ENCODE peak calls at places on chromosomes 11 and 22, in nine cellular contexts. A, X, J, Z, N, B, C, T and Y are unnamed samples. For H3K4me1, the result is how much of the 10 kb centered on the place peaks cover.

GRCh38 chr11:1659478-1659877 is 29.9 kb downstream of the KRTAP5-5 start:
- DNase-seq in A (no peak), X (no peak), J (no peak), Z (no peak), N (no peak), B (no peak), C (peak), T (no peak), Y (no peak)

GRCh38 chr11:66450610-66451009 is 12.0 kb upstream of the MRPL11 start:
- DNase-seq in A (no peak), X (no peak), J (no peak), Z (no peak), N (no peak), B (no peak), C (no peak), T (no peak), Y (no peak)

GRCh38 chr22:20204821-20205220 is 54.0 kb upstream of the CCDC188 start:
- DNase-seq in A (no peak), X (no peak), J (no peak), Z (no peak), N (peak), B (no peak), C (no peak), T (no peak), Y (no peak)

GRCh38 chr22:31124290-31124689 is 1.5 kb downstream of the INPP5J start:
- DNase-seq in A (no peak), X (no peak), J (no peak), Z (no peak), N (no peak), B (no peak), C (no peak), T (no peak), Y (no peak)

GRCh38 chr11:64428685-64429084 is 69.7 kb downstream of the RPS6KA4 start:
- DNase-seq in A (no peak), X (no peak), J (no peak), Z (no peak), N (no peak), B (no peak), C (no peak), T (no peak), Y (no peak)

GRCh38 chr11:36564376-36565032 is 3.3 kb upstream of the RAG1 start:
- DNase-seq in A (peak), X (peak), J (no peak), Z (peak), N (peak), B (peak), C (peak), T (no peak), Y (peak)

GRCh38 chr11:60927061-60927592 is 2.9 kb downstream of the TMEM132A start:
- DNase-seq in A (no peak), X (no peak), J (no peak), Z (no peak), N (no peak), B (no peak), C (no peak), T (no peak), Y (no peak)

GRCh38 chr11:130029137-130029536 is 26.5 kb upstream of the PRDM10 start:
- DNase-seq in A (no peak), X (no peak), J (no peak), Z (no peak), N (no peak), B (no peak), C (no peak), T (no peak), Y (no peak)

GRCh38 chr11:33778682-33779081 is 4.4 kb upstream of the FBXO3 start:
- DNase-seq in A (peak), X (no peak), J (no peak), Z (peak), N (peak), B (no peak), C (peak), T (no peak), Y (no peak)

GRCh38 chr11:19821412-19821875 is 108.8 kb downstream of the NAV2 start:
- DNase-seq in A (no peak), X (no peak), J (no peak), Z (no peak), N (no peak), B (no peak), C (no peak), T (no peak), Y (no peak)

GRCh38 chr11:70445605-70446004 is 47.3 kb downstream of the CTTN start:
- DNase-seq in A (no peak), X (no peak), J (no peak), Z (peak), N (no peak), B (no peak), C (no peak), T (no peak), Y (no peak)

GRCh38 chr11:58685973-58686720 is 45.6 kb downstream of the GLYAT start:
- DNase-seq in A (no peak), X (no peak), J (no peak), Z (no peak), N (no peak), B (no peak), C (no peak), T (no peak), Y (no peak)

GRCh38 chr22:43226368-43226979 is 39.5 kb upstream of the TTLL12 start:
- DNase-seq in A (peak), X (no peak), J (no peak), Z (peak), N (peak), B (peak), C (peak), T (no peak), Y (no peak)

GRCh38 chr11:7060828-7061227 is 28.0 kb upstream of the RBMXL2 start:
- DNase-seq in A (peak), X (peak), J (no peak), Z (peak), N (peak), B (no peak), C (no peak), T (no peak), Y (no peak)

GRCh38 chr11:64760759-64761417 is 1.1 kb upstream of the PYGM start:
- DNase-seq in A (no peak), X (no peak), J (no peak), Z (no peak), N (no peak), B (no peak), C (peak), T (no peak), Y (no peak)

GRCh38 chr11:78656984-78657383 is 82.3 kb upstream of the NARS2 start:
- DNase-seq in A (no peak), X (no peak), J (no peak), Z (no peak), N (no peak), B (peak), C (no peak), T (no peak), Y (no peak)

GRCh38 chr11:69635804-69636511 is 5.0 kb upstream of the CCND1 start:
- DNase-seq in A (no peak), X (no peak), J (no peak), Z (no peak), N (no peak), B (no peak), C (peak), T (no peak), Y (no peak)

GRCh38 chr22:26713823-26714449 is 56.5 kb downstream of the MIAT start:
- DNase-seq in A (peak), X (peak), J (no peak), Z (no peak), N (peak), B (no peak), C (no peak), T (no peak), Y (no peak)

GRCh38 chr11:132898676-132899075 is 633.6 kb downstream of the OPCML start:
- DNase-seq in A (no peak), X (no peak), J (no peak), Z (peak), N (no peak), B (no peak), C (no peak), T (no peak), Y (no peak)

GRCh38 chr11:77259681-77260080 is 41.8 kb downstream of the GDPD4 start:
- DNase-seq in A (peak), X (no peak), J (no peak), Z (peak), N (peak), B (no peak), C (no peak), T (no peak), Y (no peak)

GRCh38 chr11:107898270-107898669 is 30.0 kb upstream of the RAB39A start:
- DNase-seq in A (peak), X (no peak), J (no peak), Z (peak), N (peak), B (no peak), C (peak), T (no peak), Y (no peak)

GRCh38 chr22:28742562-28742962 is 723 bp downstream of the HSCB start:
- DNase-seq in A (no peak), X (no peak), J (no peak), Z (no peak), N (no peak), B (no peak), C (no peak), T (no peak), Y (no peak)

GRCh38 chr11:130068986-130069683 is 559 bp upstream of the APLP2 start:
- DNase-seq in A (peak), X (peak), J (peak), Z (peak), N (peak), B (no peak), C (no peak), T (peak), Y (peak)

GRCh38 chr22:49320714-49321476 is 506.8 kb downstream of the BRD1 start:
- DNase-seq in A (no peak), X (no peak), J (no peak), Z (no peak), N (no peak), B (peak), C (no peak), T (no peak), Y (no peak)

GRCh38 chr11:86510097-86510496 is 135.4 kb downstream of the CCDC81 start:
- DNase-seq in A (no peak), X (no peak), J (no peak), Z (no peak), N (no peak), B (no peak), C (no peak), T (no peak), Y (no peak)

GRCh38 chr11:86509579-86509978 is 134.9 kb downstream of the CCDC81 start:
- DNase-seq in A (no peak), X (no peak), J (no peak), Z (no peak), N (no peak), B (no peak), C (no peak), T (no peak), Y (no peak)

GRCh38 chr11:86511086-86511551 is 136.4 kb downstream of the CCDC81 start:
- DNase-seq in A (peak), X (no peak), J (no peak), Z (peak), N (peak), B (no peak), C (no peak), T (no peak), Y (no peak)

GRCh38 chr11:86510674-86511073 is 136.0 kb downstream of the CCDC81 start:
- DNase-seq in A (no peak), X (no peak), J (no peak), Z (no peak), N (no peak), B (no peak), C (no peak), T (no peak), Y (no peak)

GRCh38 chr11:86508604-86509471 is 134.2 kb downstream of the CCDC81 start:
- DNase-seq in A (no peak), X (no peak), J (no peak), Z (peak), N (peak), B (no peak), C (no peak), T (no peak), Y (no peak)
- H3K4me1 ChIP-seq in A (under half), X (under half), J (under half), Z (under half), N (under half), B (under half), C (under half), T (under half), Y (under half)

DNA sequence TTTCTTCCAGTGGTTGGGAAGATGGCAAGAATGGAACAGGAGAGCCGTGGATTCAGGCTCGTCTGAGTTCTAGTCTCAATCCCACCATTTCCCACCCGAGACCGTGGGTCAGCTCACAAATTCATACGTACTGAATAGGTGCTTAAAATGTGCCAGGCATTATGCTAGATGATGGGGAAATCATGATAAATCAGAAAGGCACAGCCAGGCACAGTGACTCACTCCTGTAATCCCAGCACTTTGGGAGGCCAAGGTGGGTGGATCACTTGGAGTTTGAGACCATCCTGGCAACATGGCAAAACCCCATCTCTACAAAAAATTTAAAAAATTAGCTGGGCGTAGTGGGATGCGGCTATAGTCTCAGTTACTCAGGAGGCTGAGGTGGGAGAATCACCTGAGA is 7.1 kb downstream of the TRIOBP start:
- DNase-seq in A (no peak), X (no peak), J (no peak), Z (peak), N (peak), B (no peak), C (no peak), T (no peak), Y (no peak)
- H3K4me1 ChIP-seq in A (under half), X (under half), J (under half), Z (under half), N (under half), B (under half), C (under half), T (under half), Y (under half)

GRCh38 chr11:12683857-12684256 is 9.6 kb downstream of the TEAD1 start:
- DNase-seq in A (peak), X (no peak), J (no peak), Z (no peak), N (peak), B (no peak), C (no peak), T (no peak), Y (no peak)

GRCh38 chr11:12685229-12685628 is 11.0 kb downstream of the TEAD1 start:
- DNase-seq in A (no peak), X (no peak), J (no peak), Z (no peak), N (peak), B (no peak), C (no peak), T (no peak), Y (no peak)

GRCh38 chr11:12684821-12685220 is 10.6 kb downstream of the TEAD1 start:
- DNase-seq in A (no peak), X (no peak), J (no peak), Z (no peak), N (no peak), B (no peak), C (no peak), T (no peak), Y (no peak)

GRCh38 chr11:12682730-12683500 is 8.7 kb downstream of the TEAD1 start:
- DNase-seq in A (no peak), X (no peak), J (no peak), Z (no peak), N (no peak), B (no peak), C (no peak), T (no peak), Y (no peak)

DNA sequence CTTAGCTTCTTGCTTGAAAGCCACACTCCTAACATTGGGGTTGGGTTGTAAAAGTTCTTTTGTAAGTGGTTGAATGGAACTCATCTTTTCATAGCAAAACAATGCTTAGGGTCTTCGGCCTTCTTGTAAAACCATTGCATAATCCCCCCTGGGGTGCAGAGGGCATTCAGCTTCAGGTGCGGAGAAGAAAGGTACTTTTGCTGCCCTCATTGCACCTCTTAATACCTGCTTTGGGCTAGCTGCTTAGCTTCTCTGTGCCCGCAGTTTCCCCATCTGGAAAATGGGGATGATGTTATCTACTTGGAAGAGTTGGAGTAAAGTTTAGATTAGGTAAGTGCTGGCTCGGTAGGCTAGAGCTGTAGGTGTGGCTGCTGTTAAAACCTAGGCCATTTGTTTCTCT is 10.1 kb downstream of the TEAD1 start:
- DNase-seq in A (no peak), X (no peak), J (no peak), Z (no peak), N (no peak), B (no peak), C (no peak), T (no peak), Y (no peak)
- H3K4me1 ChIP-seq in A (half or more), X (under half), J (half or more), Z (half or more), N (half or more), B (half or more), C (half or more), T (under half), Y (under half)

GRCh38 chr11:8684600-8685290 is 2.2 kb downstream of the RPL27A start:
- DNase-seq in A (no peak), X (no peak), J (no peak), Z (no peak), N (peak), B (no peak), C (no peak), T (no peak), Y (no peak)

GRCh38 chr11:8688414-8689362 is 6.1 kb downstream of the RPL27A start:
- DNase-seq in A (peak), X (peak), J (peak), Z (peak), N (peak), B (peak), C (peak), T (peak), Y (peak)

GRCh38 chr11:8685820-8686219 is 3.2 kb downstream of the RPL27A start:
- DNase-seq in A (no peak), X (no peak), J (no peak), Z (no peak), N (no peak), B (no peak), C (no peak), T (no peak), Y (no peak)

GRCh38 chr11:8685306-8685705 is 2.7 kb downstream of the RPL27A start:
- DNase-seq in A (no peak), X (no peak), J (no peak), Z (no peak), N (no peak), B (no peak), C (no peak), T (no peak), Y (no peak)

DNA sequence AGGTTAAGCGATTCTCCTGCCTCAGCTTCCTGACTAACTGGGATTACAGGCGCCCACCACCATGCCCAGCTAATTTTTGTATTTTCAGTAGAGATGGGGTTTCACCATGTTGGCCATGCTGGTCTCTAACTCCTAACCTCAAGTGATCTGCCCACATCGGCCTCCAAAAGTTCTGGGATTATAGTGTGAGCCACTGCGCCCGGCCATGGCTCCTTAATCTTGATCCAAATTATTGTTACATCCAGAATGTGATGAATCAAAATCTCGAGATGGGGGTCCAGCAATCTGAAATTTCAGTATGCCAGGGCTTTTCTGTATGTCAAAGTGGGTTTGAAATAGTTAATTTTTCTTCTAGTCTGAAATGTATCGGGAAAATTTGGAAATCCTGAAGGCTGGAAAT is 3.7 kb downstream of the RPL27A start:
- DNase-seq in A (no peak), X (no peak), J (no peak), Z (no peak), N (no peak), B (no peak), C (no peak), T (no peak), Y (no peak)
- H3K4me1 ChIP-seq in A (under half), X (under half), J (half or more), Z (under half), N (under half), B (under half), C (under half), T (under half), Y (under half)

GRCh38 chr22:45932066-45932465 is 44.9 kb downstream of the WNT7B start:
- DNase-seq in A (peak), X (no peak), J (no peak), Z (no peak), N (peak), B (no peak), C (no peak), T (no peak), Y (no peak)

GRCh38 chr22:45931042-45931441 is 45.9 kb downstream of the WNT7B start:
- DNase-seq in A (no peak), X (no peak), J (no peak), Z (no peak), N (no peak), B (no peak), C (no peak), T (no peak), Y (no peak)

GRCh38 chr22:45928726-45929359 is 48.1 kb downstream of the WNT7B start:
- DNase-seq in A (no peak), X (no peak), J (no peak), Z (no peak), N (no peak), B (no peak), C (no peak), T (no peak), Y (no peak)

GRCh38 chr22:45929649-45930048 is 47.3 kb downstream of the WNT7B start:
- DNase-seq in A (no peak), X (no peak), J (no peak), Z (no peak), N (no peak), B (no peak), C (no peak), T (no peak), Y (no peak)

DNA sequence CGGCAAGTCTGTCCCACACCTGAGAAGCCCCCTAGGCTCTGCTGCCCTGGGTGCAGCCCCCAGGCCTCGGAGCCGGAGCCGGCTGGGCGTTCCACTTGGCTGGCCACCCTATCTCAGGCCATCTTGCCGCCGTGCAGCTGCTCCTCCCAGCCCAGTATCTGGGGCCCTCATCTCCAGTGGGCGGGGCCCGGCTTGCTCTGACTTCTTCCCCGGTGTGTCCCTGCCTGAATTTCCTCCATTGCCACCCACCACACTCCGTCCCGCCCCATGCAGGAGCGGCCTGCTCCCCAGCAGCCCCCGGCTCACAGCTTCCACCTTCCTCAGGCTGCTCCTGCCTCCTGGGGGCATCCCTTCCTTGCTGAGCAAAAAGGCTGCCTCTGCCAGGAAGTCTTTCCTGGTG is 46.6 kb downstream of the WNT7B start:
- DNase-seq in A (no peak), X (no peak), J (no peak), Z (no peak), N (no peak), B (no peak), C (no peak), T (no peak), Y (no peak)
- H3K4me1 ChIP-seq in A (under half), X (under half), J (under half), Z (under half), N (under half), B (under half), C (under half), T (under half), Y (under half)

GRCh38 chr22:37193629-37194191 is 5.7 kb upstream of the C1QTNF6 start:
- DNase-seq in A (no peak), X (no peak), J (no peak), Z (peak), N (no peak), B (no peak), C (no peak), T (no peak), Y (no peak)
- H3K4me1 ChIP-seq in A (under half), X (under half), J (half or more), Z (under half), N (under half), B (under half), C (under half), T (under half), Y (under half)

GRCh38 chr22:23033116-23033905 is 37.0 kb upstream of the GNAZ start:
- DNase-seq in A (no peak), X (no peak), J (no peak), Z (no peak), N (no peak), B (no peak), C (no peak), T (no peak), Y (no peak)
- H3K4me1 ChIP-seq in A (under half), X (under half), J (under half), Z (under half), N (under half), B (under half), C (under half), T (under half), Y (under half)